ENCODE peak calls at places on chromosomes 12 and 14, in five cellular contexts. M is heart left ventricle, O is WTC11, U is RWPE1, C is tibial artery. Z is an unnamed sample.

GRCh38 chr12:55957106-55957859 is 8.6 kb downstream of the PMEL start:
- DNase-seq in O (no peak), M (no peak), U (no peak), C (no peak), Z (no peak)

GRCh38 chr14:31479026-31479425 is 8.8 kb downstream of the GPR33 start:
- DNase-seq in O (no peak), U (no peak), M (no peak), C (no peak), Z (no peak)

GRCh38 chr12:92989715-92990484 is 60.8 kb upstream of the EEA1 start:
- DNase-seq in M (no peak), O (no peak), C (no peak), U (no peak), Z (no peak)

GRCh38 chr12:49665384-49665783 is 41.8 kb downstream of the FMNL3 start:
- DNase-seq in M (no peak), C (no peak), U (no peak), O (no peak), Z (no peak)

GRCh38 chr12:124928912-124929530 is 14.6 kb upstream of the UBC start:
- DNase-seq in U (peak), O (no peak), M (no peak), C (no peak), Z (no peak)

GRCh38 chr12:2229661-2230539 is 177.1 kb downstream of the CACNA1C start:
- DNase-seq in U (no peak), M (no peak), C (no peak), O (peak), Z (no peak)

GRCh38 chr12:22101749-22102243 is 55.8 kb downstream of the CMAS start:
- DNase-seq in M (no peak), U (peak), C (peak), O (no peak), Z (no peak)

GRCh38 chr12:89353823-89354629 is 1.7 kb upstream of the DUSP6 start:
- DNase-seq in U (peak), M (peak), C (peak), O (peak), Z (peak)

GRCh38 chr12:76519538-76519937 is 40.0 kb downstream of the OSBPL8 start:
- DNase-seq in O (no peak), U (no peak), M (no peak), C (no peak), Z (no peak)

GRCh38 chr12:85835810-85836715 is at the start of gene RASSF9:
- DNase-seq in O (no peak), C (peak), U (peak), M (peak), Z (no peak)

GRCh38 chr14:21712039-21712438 is 38.4 kb upstream of the OR4E1 start:
- DNase-seq in M (no peak), C (no peak), O (no peak), U (no peak), Z (no peak)

GRCh38 chr14:85471744-85472143 is 58.2 kb upstream of the FLRT2 start:
- DNase-seq in O (no peak), C (no peak), U (peak), M (no peak), Z (peak)

GRCh38 chr12:106248849-106249371 is 1.1 kb upstream of the CKAP4 start:
- DNase-seq in M (no peak), U (no peak), C (peak), O (no peak), Z (no peak)

GRCh38 chr12:106090586-106091411 is 48.0 kb downstream of the NUAK1 start:
- DNase-seq in M (no peak), U (no peak), O (no peak), C (peak), Z (no peak)

GRCh38 chr12:46998811-46999368 is 80.5 kb upstream of the PCED1B start:
- DNase-seq in U (peak), C (no peak), M (no peak), O (no peak), Z (no peak)

GRCh38 chr14:39683711-39684110 is 251.5 kb upstream of the FBXO33 start:
- DNase-seq in M (no peak), C (no peak), O (no peak), U (no peak), Z (no peak)

GRCh38 chr14:74029136-74029535 is 10.0 kb downstream of the BBOF1 start:
- DNase-seq in C (no peak), O (no peak), M (no peak), U (no peak), Z (no peak)

GRCh38 chr12:54821676-54822075 is 32.6 kb upstream of the MUCL1 start:
- DNase-seq in C (no peak), M (no peak), U (no peak), O (no peak), Z (no peak)

DNA sequence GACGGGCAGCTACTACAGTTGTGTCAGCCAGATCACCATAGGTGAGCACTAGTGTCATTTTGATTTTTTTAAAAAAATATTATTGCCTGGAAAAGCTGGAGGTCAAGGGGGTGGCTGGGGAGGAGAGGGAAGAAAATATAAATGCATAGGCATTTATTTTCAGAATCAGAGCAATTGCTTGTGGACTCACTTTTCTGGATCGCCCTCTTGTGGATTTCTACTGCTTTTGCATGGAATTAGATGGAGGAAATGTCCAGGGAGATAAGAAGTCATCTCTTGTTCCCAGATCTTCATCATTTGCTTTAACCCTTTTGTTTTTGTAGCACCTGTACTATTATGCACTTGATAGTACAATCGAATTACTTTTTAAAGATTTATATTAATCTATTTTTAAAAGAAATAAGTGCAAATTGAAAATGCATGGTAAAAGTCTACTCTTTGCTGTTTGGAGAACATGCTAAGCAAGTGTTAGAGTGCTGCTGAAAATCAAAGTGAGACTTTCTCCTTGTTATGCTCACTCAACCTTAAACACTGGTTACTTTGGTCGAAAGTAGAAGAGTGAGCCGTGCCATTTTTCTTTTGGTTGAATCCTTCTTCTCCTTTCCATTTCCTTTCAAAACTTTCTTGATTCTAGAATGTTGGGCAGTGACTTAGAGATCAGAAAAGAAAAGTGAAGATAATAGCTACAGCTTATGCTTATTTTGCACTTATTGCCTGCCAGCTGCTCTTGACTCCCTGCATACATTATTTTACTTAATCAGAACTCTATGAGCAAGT is 60.6 kb upstream of the ANO4 start:
- DNase-seq in U (no peak), C (no peak), M (no peak), O (no peak), Z (no peak)
- TF ChIP-seq CTCF in U (peak), C (no peak), M (peak), O (no peak), Z (peak)

DNA sequence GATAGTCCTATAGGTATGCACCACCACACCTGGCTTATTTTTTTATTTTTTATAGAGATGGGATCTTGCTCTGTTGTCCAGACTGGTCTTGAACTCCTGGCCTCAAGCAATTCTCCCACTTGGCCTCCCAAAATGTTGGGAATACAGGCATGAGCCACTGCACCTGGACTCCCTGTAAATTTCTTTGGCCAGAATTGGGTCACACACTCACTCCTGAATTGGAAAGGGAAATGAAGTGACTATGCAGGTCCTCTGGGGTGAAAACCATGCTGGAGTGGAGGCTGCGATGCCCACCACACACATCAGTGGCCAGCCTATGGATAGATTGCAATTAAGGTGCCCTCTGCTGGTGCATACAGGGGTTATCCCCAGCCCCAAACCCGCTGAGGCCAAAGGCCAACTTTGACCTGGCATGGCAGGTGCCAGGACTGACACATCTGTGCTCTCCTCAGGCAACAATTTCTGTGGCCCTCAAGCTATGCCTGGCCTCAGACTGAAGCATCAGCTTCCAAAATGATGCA is 125.6 kb downstream of the SLC38A6 start:
- DNase-seq in O (no peak), C (no peak), M (no peak), U (no peak), Z (no peak)
- TF ChIP-seq CTCF in O (peak), C (no peak), M (no peak), U (no peak), Z (no peak)

DNA sequence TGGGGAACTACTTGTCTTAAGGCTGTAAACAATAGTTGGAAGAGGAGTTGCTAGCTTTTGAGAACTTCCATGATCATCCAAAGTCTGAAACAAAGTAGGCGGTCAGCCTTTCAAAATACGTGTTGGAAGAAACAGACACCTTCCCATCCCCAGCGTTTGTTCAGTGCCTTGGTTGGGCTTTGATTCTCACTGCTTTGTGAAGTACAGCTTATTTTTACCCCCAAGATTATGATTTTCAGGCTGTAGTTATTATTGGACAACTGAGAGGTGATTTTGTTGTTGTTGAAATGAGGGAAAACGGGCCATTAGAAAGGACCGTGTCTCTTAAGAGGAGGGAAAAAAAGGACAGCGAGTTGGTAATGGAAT is 910 bp upstream of the CEP83 start:
- DNase-seq in U (no peak), O (no peak), C (no peak), M (no peak), Z (no peak)
- TF ChIP-seq CTCF in U (no peak), O (no peak), C (no peak), M (no peak), Z (no peak)

DNA sequence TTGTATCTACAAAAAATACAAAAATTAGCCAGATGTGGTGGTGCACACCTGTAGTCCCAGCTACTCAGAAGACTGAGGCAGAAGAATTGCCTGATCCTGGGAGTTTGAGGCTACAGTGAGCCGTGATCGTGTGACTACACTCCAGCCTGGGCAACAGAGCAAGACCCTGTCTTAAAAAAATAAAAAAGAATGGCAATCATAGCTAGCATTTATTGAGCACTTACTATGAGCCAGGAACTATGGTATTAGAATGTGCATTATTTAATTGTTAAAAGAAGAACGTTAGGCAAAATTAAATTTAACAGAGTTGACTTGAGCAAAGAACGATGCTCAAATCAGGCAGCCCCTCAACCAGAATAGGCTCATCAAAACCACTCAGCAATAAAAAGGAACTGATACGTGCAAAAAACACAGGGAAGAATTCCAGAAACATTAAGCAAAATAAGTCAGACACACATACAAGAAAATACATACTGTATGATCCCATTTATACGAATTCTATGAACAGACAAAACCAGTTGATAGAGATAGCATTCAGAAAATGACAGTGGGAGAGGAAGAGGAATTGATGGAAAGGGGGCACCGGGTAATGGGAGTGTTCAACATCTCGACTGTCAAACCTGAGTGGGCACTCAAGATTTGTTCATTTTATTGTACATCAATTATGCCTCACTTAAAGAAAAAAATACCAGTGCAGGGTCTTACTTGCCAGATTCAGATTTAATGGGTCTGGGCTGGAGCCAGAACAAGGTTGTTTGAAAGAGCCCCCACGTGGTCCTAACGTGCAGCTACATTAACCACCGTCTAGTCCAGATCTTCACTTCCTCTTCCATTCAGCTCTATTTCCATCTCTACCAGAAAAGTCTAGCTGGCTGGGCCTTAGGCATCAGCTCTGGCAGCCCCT is 8.0 kb downstream of the SCNN1A start:
- DNase-seq in O (no peak), M (no peak), C (no peak), U (no peak), Z (no peak)
- TF ChIP-seq CTCF in O (no peak), M (peak), C (no peak), U (no peak), Z (no peak)

GRCh38 chr12:68375701-68376469 is 43.7 kb upstream of the MDM1 start:
- DNase-seq in C (no peak), U (no peak), M (no peak), O (no peak), Z (no peak)

GRCh38 chr12:68376901-68377300 is 44.7 kb upstream of the MDM1 start:
- DNase-seq in U (no peak), C (no peak), M (no peak), O (no peak), Z (no peak)

GRCh38 chr12:68381476-68381875 is 49.3 kb upstream of the MDM1 start:
- DNase-seq in U (no peak), M (no peak), C (no peak), O (no peak), Z (no peak)

GRCh38 chr12:68374315-68374982 is 42.3 kb upstream of the MDM1 start:
- DNase-seq in U (peak), C (no peak), O (no peak), M (no peak), Z (no peak)

DNA sequence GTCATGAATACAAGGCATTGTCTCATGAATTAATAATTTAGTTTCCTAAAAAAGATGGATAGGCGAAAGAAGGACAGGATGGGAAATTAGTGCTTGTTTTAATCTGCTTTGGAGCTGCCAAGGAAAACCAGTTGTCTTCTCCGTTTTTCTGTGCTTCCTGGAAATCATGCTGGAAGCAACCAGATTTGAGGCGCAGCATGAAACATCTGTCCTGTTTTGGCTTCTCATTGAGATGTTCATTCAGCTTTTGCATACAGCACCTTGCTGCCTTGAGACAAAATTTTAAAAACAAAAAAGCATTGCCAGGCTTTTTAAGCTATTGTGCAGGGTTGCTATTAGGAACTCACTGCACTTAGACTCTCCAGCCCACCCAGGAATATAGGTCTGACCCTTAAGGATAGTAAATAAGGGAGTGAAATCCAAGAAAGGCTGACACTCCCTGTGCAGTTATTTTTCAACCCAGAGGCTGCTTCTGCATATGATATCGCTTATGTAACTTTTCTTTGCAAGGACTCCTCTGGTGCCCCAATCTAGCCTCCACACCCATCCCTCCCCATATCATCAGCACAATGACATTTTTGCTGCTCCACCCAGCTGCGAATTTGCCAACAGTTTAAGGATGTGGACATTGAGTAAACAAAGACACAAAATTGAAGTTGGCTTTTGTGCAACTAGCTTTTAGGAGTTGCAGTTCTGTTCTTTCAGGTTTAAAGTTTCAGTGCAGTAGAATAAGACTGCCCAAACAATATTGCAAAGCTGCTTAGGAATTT is 46.9 kb upstream of the MDM1 start:
- DNase-seq in O (no peak), M (no peak), U (no peak), C (no peak), Z (no peak)
- TF ChIP-seq CTCF in O (no peak), M (no peak), U (no peak), C (no peak), Z (no peak)

GRCh38 chr12:130214686-130215370 is 52.6 kb downstream of the FZD10 start:
- DNase-seq in C (no peak), U (peak), O (no peak), M (no peak), Z (no peak)
- TF ChIP-seq CTCF in C (no peak), U (no peak), O (no peak), M (no peak), Z (no peak)

GRCh38 chr14:38608244-38608643 is 352.4 kb upstream of the CLEC14A start:
- DNase-seq in U (no peak), O (no peak), C (no peak), M (no peak), Z (no peak)

DNA sequence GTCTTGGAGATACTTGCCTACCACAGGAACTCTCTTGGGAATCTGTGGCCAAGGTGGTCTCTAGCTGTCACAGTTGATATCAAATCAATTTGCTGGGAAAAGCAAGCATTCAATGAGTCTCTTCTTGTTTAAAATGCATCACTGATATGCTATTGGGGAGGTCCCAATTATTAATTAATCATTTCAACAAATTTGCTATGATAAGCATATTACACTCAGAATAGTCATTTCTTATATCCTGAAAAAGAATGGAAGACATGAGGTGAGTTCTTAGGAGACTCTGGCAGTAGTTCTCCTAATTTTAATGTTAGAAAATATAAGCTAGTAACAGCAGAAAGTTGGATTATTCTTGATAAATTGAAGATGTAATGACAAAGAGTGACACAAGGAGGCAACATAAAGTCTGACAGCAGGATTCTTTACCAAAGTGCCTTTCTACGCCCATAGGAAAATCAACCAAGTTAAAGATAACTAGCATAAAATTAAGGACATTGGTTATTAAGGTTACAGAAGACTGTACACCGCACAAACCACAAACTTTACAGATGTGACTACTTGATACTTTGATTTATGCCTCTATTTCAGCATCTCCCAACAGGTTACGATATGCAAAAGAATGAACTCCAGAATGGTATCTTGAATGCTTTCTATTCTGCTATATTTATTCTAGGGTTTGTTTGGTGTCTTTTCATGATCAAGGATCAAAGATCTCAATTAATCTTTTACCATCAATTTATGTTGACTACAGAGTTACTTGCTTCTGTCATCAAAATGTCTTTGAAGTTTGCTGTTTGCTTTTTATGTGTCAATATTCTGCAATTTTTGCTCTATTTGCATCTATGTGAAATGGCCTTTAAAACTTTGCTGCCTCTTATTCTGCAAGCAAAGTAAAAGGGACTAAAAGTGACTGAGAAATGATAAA is 349.6 kb upstream of the CLEC14A start:
- DNase-seq in M (no peak), C (no peak), U (no peak), O (no peak), Z (no peak)
- TF ChIP-seq CTCF in M (no peak), C (no peak), U (no peak), O (no peak), Z (peak)